ENCODE peak calls at places on chromosome 18, in five cellular contexts. I is CD4-positive, alpha-beta T cell; C is choroid plexus epithelial cell; X is mammary epithelial cell; P is adrenal gland. E is an unnamed sample.

GRCh38 chr18:9708057-9708881 is at the start of gene RAB31:
- DNase-seq in X (peak; percentile 37), P (peak; percentile 88), C (peak; percentile 85), I (no peak), E (peak; percentile 25)

GRCh38 chr18:58769321-58769720 is 95.4 kb upstream of the ZNF532 start:
- DNase-seq in X (no peak), I (no peak), P (no peak), C (no peak), E (no peak)

GRCh38 chr18:75779910-75780309 is 352.4 kb upstream of the SMIM21 start:
- DNase-seq in P (no peak), X (no peak), C (no peak), I (no peak), E (no peak)

GRCh38 chr18:78273876-78274275 is 705.7 kb upstream of the SALL3 start:
- DNase-seq in C (no peak), I (no peak), X (no peak), P (no peak), E (no peak)

GRCh38 chr18:70036771-70037452 is 89.2 kb upstream of the CD226 start:
- DNase-seq in I (no peak), X (no peak), C (no peak), P (no peak), E (no peak)

GRCh38 chr18:6741290-6741689 is 11.8 kb downstream of the ARHGAP28 start:
- DNase-seq in I (no peak), C (peak; percentile 99), X (peak; percentile 95), P (peak; percentile 71), E (no peak)

GRCh38 chr18:13725566-13726227 is 661 bp downstream of the FAM210A start:
- DNase-seq in X (peak; percentile 41), P (peak; percentile 5), I (no peak), C (peak; percentile 12), E (no peak)

GRCh38 chr18:48186084-48186798 is 222.9 kb downstream of the ZBTB7C start:
- DNase-seq in C (no peak), X (peak; percentile 81), P (peak; percentile 22), I (no peak), E (no peak)

GRCh38 chr18:51257150-51257549 is 59.7 kb upstream of the MEX3C start:
- DNase-seq in P (peak; percentile 63), C (no peak), I (no peak), X (no peak), E (no peak)

DNA sequence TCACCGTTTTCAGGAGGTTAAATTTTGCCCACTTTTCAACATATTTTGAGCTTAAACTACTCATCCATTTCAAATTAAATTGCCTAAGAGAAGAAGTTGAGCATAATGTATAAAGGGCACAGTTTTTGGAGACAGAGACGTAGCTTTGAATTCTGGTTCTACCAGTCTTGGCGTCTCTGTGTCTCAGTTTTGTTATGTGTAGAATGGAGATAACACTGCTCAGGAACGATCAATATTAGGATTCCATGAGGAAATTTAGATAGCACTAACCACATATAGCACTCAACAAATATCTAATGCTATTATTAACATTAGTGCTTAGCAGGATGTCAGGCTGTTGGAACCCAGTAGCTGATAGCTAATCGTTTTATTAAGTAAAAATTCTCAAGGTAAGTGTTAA is 40.4 kb upstream of the GATA6 start:
- DNase-seq in P (no peak), X (no peak), C (no peak), I (no peak), E (no peak)
- TF ChIP-seq CTCF in P (no peak), X (no peak), C (no peak), I (no peak), E (no peak)

DNA sequence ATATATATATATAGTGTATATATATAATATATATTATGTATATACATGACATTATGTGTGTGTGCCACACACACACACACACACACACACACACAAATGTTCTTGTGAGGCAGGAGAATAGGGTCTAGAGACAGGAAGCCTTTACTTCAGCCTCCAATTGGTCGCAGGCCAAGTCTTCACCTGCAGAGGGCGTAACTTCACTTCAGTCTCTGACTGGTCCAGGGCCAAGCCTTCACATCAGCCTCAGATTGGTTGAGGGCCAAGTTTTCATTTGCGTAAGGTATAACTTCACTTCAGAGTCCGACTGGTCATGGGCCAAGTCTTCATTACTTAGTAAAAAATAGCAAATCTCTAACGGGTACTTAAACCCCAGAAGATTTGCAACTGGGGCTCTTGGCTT is 13.2 kb upstream of the SS18 start:
- DNase-seq in P (no peak), X (no peak), C (peak; percentile 6), I (peak; percentile 10), E (no peak)
- TF ChIP-seq CTCF in P (no peak), X (peak; percentile 39), C (peak; percentile 25), I (no peak), E (no peak)

DNA sequence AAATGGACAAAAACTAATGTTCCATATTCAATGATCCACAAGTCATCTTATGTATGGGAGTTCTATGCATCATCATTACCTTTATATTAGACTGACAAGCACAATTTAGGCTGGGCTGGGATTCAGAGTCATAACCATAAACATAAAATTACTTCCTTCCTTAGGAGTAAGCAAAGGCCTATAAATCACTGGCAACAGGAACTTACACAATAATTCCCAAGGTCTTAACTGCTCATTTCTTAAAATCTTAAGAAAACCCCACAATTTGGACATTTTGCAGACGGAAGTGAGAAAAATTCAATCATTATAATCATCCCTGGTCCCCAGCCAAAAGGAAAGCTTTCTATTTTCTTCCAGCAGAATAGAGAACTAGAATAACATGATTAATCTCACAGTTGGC is 232.3 kb downstream of the DYM start:
- DNase-seq in X (no peak), I (no peak), P (no peak), C (no peak), E (no peak)
- TF ChIP-seq CTCF in X (no peak), I (no peak), P (no peak), C (no peak), E (no peak)

GRCh38 chr18:62587689-62588088 is 64.9 kb downstream of the ZCCHC2 start:
- DNase-seq in P (no peak), X (no peak), I (no peak), C (no peak), E (no peak)

GRCh38 chr18:62586781-62587487 is 64.1 kb downstream of the ZCCHC2 start:
- DNase-seq in X (no peak), C (no peak), I (no peak), P (no peak), E (no peak)

GRCh38 chr18:62584241-62585120 is 61.7 kb downstream of the ZCCHC2 start:
- DNase-seq in P (peak; percentile 93), I (peak; percentile 69), C (peak; percentile 94), X (peak; percentile 67), E (peak; percentile 77)

GRCh38 chr18:62585274-62586147 is 62.7 kb downstream of the ZCCHC2 start:
- DNase-seq in P (no peak), I (no peak), C (no peak), X (no peak), E (no peak)

DNA sequence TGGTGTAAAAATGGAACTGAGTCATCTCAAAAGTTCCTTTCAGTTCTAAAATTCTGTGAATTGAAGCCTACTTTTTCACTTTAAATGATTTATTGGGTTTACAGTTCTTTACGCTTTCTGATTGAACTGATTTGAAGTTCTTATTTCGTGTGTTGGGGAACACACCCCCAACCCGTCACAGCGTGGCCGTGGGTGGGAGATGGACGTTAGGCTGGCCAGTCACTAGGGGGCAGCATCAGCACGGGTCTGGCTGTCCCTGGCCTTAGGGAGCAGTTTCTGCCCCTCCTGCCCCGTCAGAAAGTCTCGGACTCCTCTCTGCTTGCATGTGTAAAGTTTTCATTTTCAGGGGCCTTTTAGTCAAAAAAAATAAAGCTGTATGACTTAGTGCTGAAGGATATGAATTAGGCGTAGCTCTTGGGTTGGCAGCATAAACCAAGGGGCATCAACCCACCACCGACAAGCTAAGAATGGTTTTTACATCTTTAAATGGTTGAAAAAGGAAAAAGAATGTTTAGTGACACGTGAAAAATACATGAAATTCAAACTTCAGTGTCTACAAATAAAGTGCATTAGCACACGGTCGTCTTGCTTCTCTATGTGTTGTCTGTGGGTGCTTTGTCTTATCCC is 63.4 kb downstream of the ZCCHC2 start:
- DNase-seq in X (peak; percentile 29), C (peak; percentile 83), I (peak; percentile 28), P (peak; percentile 81), E (peak; percentile 71)
- TF ChIP-seq CTCF in X (peak; percentile 96), C (peak; percentile 98), I (peak; percentile 68), P (peak; percentile 73), E (peak; percentile 92)

GRCh38 chr18:2846638-2847340 is at the start of gene EMILIN2:
- DNase-seq in X (no peak), P (peak; percentile 66), C (peak; percentile 53), I (peak; percentile 27), E (peak; percentile 18)

GRCh38 chr18:2848879-2849254 is 2.1 kb downstream of the EMILIN2 start:
- DNase-seq in C (peak; percentile 15), P (no peak), X (no peak), I (no peak), E (no peak)

GRCh38 chr18:2846241-2846637 is 567 bp upstream of the EMILIN2 start:
- DNase-seq in I (no peak), P (no peak), X (no peak), C (peak; percentile 71), E (no peak)

GRCh38 chr18:2848145-2848878 is 1.5 kb downstream of the EMILIN2 start:
- DNase-seq in C (peak; percentile 28), X (no peak), I (no peak), P (no peak), E (no peak)

GRCh38 chr18:2847341-2848144 is 737 bp downstream of the EMILIN2 start:
- DNase-seq in X (peak; percentile 22), I (no peak), C (peak; percentile 64), P (no peak), E (peak; percentile 17)
- TF ChIP-seq CTCF in X (no peak), I (no peak), C (no peak), P (no peak), E (no peak)

GRCh38 chr18:21505231-21505630 is 95.3 kb downstream of the ESCO1 start:
- DNase-seq in I (no peak), X (no peak), P (no peak), C (no peak), E (no peak)

GRCh38 chr18:21508302-21508701 is 92.2 kb downstream of the ESCO1 start:
- DNase-seq in X (no peak), P (no peak), I (no peak), C (no peak), E (no peak)

GRCh38 chr18:21513292-21513691 is 87.2 kb downstream of the ESCO1 start:
- DNase-seq in P (no peak), C (peak; percentile 35), X (no peak), I (no peak), E (no peak)

GRCh38 chr18:21513741-21514140 is 86.8 kb downstream of the ESCO1 start:
- DNase-seq in P (no peak), C (no peak), X (peak; percentile 4), I (no peak), E (no peak)

GRCh38 chr18:21509062-21509461 is 91.4 kb downstream of the ESCO1 start:
- DNase-seq in X (no peak), C (no peak), I (no peak), P (no peak), E (no peak)
- TF ChIP-seq CTCF in X (peak; percentile 16), C (no peak), I (no peak), P (no peak), E (no peak)

GRCh38 chr18:56910237-56910636 is 236.7 kb upstream of the BOD1L2 start:
- DNase-seq in P (no peak), I (no peak), C (no peak), X (no peak), E (no peak)
- TF ChIP-seq CTCF in P (no peak), I (no peak), C (no peak), X (no peak), E (no peak)

GRCh38 chr18:65255417-65255816 is 495.4 kb upstream of the CDH7 start:
- DNase-seq in P (no peak), I (no peak), X (no peak), C (no peak), E (no peak)
- TF ChIP-seq CTCF in P (no peak), I (no peak), X (no peak), C (no peak), E (peak; percentile 36)

E was measured in progenitor cell of endocrine pancreas.